ENCODE peak calls at places on chromosomes 5 and 9, in ten cellular contexts. One of them, this sample, is unnamed.

GRCh38 chr9:2459756-2460155 is 161.8 kb upstream of the VLDLR start:
- DNase-seq in K562: no peak
- DNase-seq in IMR-90: no peak
- DNase-seq in stomach: no peak
- DNase-seq in small intestine: no peak
- DNase-seq in colonic mucosa: no peak
- DNase-seq in SJSA1: no peak
- DNase-seq in ovary: no peak
- DNase-seq in PC-9: no peak
- DNase-seq in body of pancreas: no peak
- DNase-seq in this sample: no peak

GRCh38 chr5:17103471-17103870 is 114.0 kb upstream of the BASP1 start:
- DNase-seq in SJSA1: no peak
- DNase-seq in PC-9: no peak
- DNase-seq in body of pancreas: no peak
- DNase-seq in colonic mucosa: no peak
- DNase-seq in ovary: no peak
- DNase-seq in stomach: no peak
- DNase-seq in small intestine: no peak
- DNase-seq in IMR-90: no peak
- DNase-seq in K562: no peak
- DNase-seq in this sample: no peak

GRCh38 chr9:134670042-134670525 is 28.5 kb downstream of the COL5A1 start:
- DNase-seq in body of pancreas: no peak
- DNase-seq in K562: no peak
- DNase-seq in stomach: no peak
- DNase-seq in colonic mucosa: no peak
- DNase-seq in small intestine: no peak
- DNase-seq in ovary: no peak
- DNase-seq in PC-9: peak; percentile 67
- DNase-seq in SJSA1: no peak
- DNase-seq in IMR-90: peak; percentile 94
- DNase-seq in this sample: no peak

GRCh38 chr5:173053041-173053440 is 3.1 kb upstream of the CREBRF start:
- DNase-seq in K562: no peak
- DNase-seq in SJSA1: no peak
- DNase-seq in PC-9: no peak
- DNase-seq in ovary: no peak
- DNase-seq in small intestine: no peak
- DNase-seq in stomach: no peak
- DNase-seq in IMR-90: no peak
- DNase-seq in colonic mucosa: no peak
- DNase-seq in body of pancreas: no peak
- DNase-seq in this sample: no peak

GRCh38 chr5:164345173-164345572 is 839.8 kb downstream of the MAT2B start:
- DNase-seq in stomach: no peak
- DNase-seq in body of pancreas: no peak
- DNase-seq in K562: no peak
- DNase-seq in PC-9: no peak
- DNase-seq in SJSA1: no peak
- DNase-seq in colonic mucosa: no peak
- DNase-seq in IMR-90: peak; percentile 50
- DNase-seq in ovary: no peak
- DNase-seq in small intestine: no peak
- DNase-seq in this sample: no peak

GRCh38 chr9:125492719-125493118 is 214.3 kb downstream of the MAPKAP1 start:
- DNase-seq in body of pancreas: no peak
- DNase-seq in SJSA1: no peak
- DNase-seq in colonic mucosa: no peak
- DNase-seq in K562: no peak
- DNase-seq in ovary: no peak
- DNase-seq in IMR-90: no peak
- DNase-seq in small intestine: no peak
- DNase-seq in stomach: no peak
- DNase-seq in PC-9: no peak
- DNase-seq in this sample: no peak

GRCh38 chr9:23117621-23118020 is 671.0 kb downstream of the DMRTA1 start:
- DNase-seq in colonic mucosa: no peak
- DNase-seq in K562: no peak
- DNase-seq in small intestine: no peak
- DNase-seq in SJSA1: no peak
- DNase-seq in stomach: no peak
- DNase-seq in body of pancreas: no peak
- DNase-seq in IMR-90: peak; percentile 80
- DNase-seq in PC-9: no peak
- DNase-seq in ovary: no peak
- DNase-seq in this sample: no peak

GRCh38 chr9:101026824-101027223 is 1.7 kb upstream of the PLPPR1 start:
- DNase-seq in IMR-90: no peak
- DNase-seq in SJSA1: no peak
- DNase-seq in PC-9: no peak
- DNase-seq in body of pancreas: no peak
- DNase-seq in small intestine: peak; percentile 37
- DNase-seq in K562: no peak
- DNase-seq in ovary: no peak
- DNase-seq in stomach: no peak
- DNase-seq in colonic mucosa: peak; percentile 39
- DNase-seq in this sample: no peak

GRCh38 chr5:158851488-158851887 is 248.2 kb downstream of the EBF1 start:
- DNase-seq in small intestine: no peak
- DNase-seq in PC-9: no peak
- DNase-seq in SJSA1: no peak
- DNase-seq in colonic mucosa: no peak
- DNase-seq in stomach: no peak
- DNase-seq in ovary: no peak
- DNase-seq in body of pancreas: no peak
- DNase-seq in K562: no peak
- DNase-seq in IMR-90: no peak
- DNase-seq in this sample: no peak

GRCh38 chr5:168691891-168692290 is 112.7 kb upstream of the PANK3 start:
- DNase-seq in PC-9: no peak
- DNase-seq in stomach: no peak
- DNase-seq in SJSA1: no peak
- DNase-seq in body of pancreas: no peak
- DNase-seq in IMR-90: no peak
- DNase-seq in small intestine: no peak
- DNase-seq in ovary: no peak
- DNase-seq in colonic mucosa: no peak
- DNase-seq in K562: peak; percentile 24
- DNase-seq in this sample: no peak

GRCh38 chr9:129184743-129185142 is 6.7 kb upstream of the IER5L start:
- DNase-seq in ovary: no peak
- DNase-seq in SJSA1: no peak
- DNase-seq in IMR-90: no peak
- DNase-seq in body of pancreas: no peak
- DNase-seq in colonic mucosa: peak; percentile 40
- DNase-seq in K562: no peak
- DNase-seq in PC-9: no peak
- DNase-seq in small intestine: no peak
- DNase-seq in stomach: no peak
- DNase-seq in this sample: no peak

GRCh38 chr5:1009359-1010180 is 968 bp downstream of the NKD2 start:
- DNase-seq in PC-9: no peak
- DNase-seq in SJSA1: peak; percentile 45
- DNase-seq in small intestine: no peak
- DNase-seq in stomach: no peak
- DNase-seq in K562: no peak
- DNase-seq in body of pancreas: peak; percentile 10
- DNase-seq in IMR-90: no peak
- DNase-seq in colonic mucosa: no peak
- DNase-seq in ovary: peak; percentile 7
- DNase-seq in this sample: peak; percentile 70

GRCh38 chr9:32291370-32291769 is 93.1 kb upstream of the ACO1 start:
- DNase-seq in small intestine: no peak
- DNase-seq in PC-9: peak; percentile 7
- DNase-seq in colonic mucosa: no peak
- DNase-seq in IMR-90: no peak
- DNase-seq in stomach: no peak
- DNase-seq in body of pancreas: no peak
- DNase-seq in ovary: no peak
- DNase-seq in SJSA1: no peak
- DNase-seq in K562: no peak
- DNase-seq in this sample: no peak

GRCh38 chr9:131461166-131461565 is 41.6 kb upstream of the POMT1 start:
- DNase-seq in IMR-90: no peak
- DNase-seq in SJSA1: no peak
- DNase-seq in body of pancreas: no peak
- DNase-seq in PC-9: no peak
- DNase-seq in stomach: no peak
- DNase-seq in colonic mucosa: no peak
- DNase-seq in small intestine: no peak
- DNase-seq in ovary: no peak
- DNase-seq in K562: no peak
- DNase-seq in this sample: peak; percentile 38
- H3K4me3 ChIP-seq in IMR-90: no peak overlapping the region
- H3K4me3 ChIP-seq in SJSA1: no peak overlapping the region
- H3K4me3 ChIP-seq in body of pancreas: no peak overlapping the region
- H3K4me3 ChIP-seq in PC-9: no peak overlapping the region
- H3K4me3 ChIP-seq in stomach: no peak overlapping the region
- H3K4me3 ChIP-seq in colonic mucosa: no peak overlapping the region
- H3K4me3 ChIP-seq in small intestine: no peak overlapping the region
- H3K4me3 ChIP-seq in ovary: no peak overlapping the region
- H3K4me3 ChIP-seq in K562: no peak overlapping the region
- H3K4me3 ChIP-seq in this sample: no peak overlapping the region

DNA sequence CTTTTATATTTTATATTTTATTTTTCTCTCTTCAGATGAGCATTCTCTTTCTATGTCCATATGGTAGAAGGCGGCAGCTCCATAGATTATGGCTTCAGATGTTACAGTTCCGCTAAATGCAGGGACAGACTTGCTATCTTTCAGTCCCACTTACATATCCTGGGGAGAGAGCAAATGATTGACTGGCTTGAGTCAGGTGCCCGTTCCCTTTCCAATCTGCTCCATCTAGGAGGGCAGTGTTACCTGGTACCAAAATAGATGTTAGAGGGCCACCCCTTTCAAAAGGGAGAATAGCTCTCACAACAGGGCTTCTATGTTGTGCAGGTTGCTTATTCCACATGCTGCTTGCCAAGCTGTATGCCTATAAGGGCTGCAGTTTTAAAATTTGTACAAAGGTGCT is 45.3 kb downstream of the ERBIN start:
- DNase-seq in small intestine: no peak
- DNase-seq in body of pancreas: no peak
- DNase-seq in colonic mucosa: no peak
- DNase-seq in PC-9: no peak
- DNase-seq in SJSA1: no peak
- DNase-seq in stomach: no peak
- DNase-seq in K562: no peak
- DNase-seq in ovary: no peak
- DNase-seq in IMR-90: no peak
- DNase-seq in this sample: no peak
- H3K4me1 ChIP-seq in small intestine: peaks cover 2% of the 10 kb centered on the region
- H3K4me1 ChIP-seq in body of pancreas: peaks cover 20% of the 10 kb centered on the region
- H3K4me1 ChIP-seq in colonic mucosa: peaks cover 7% of the 10 kb centered on the region
- H3K4me1 ChIP-seq in PC-9: peaks cover 11% of the 10 kb centered on the region
- H3K4me1 ChIP-seq in SJSA1: peaks cover 24% of the 10 kb centered on the region
- H3K4me1 ChIP-seq in stomach: peaks cover 7% of the 10 kb centered on the region
- H3K4me1 ChIP-seq in K562: peaks cover 45% of the 10 kb centered on the region
- H3K4me1 ChIP-seq in ovary: peaks cover 4% of the 10 kb centered on the region
- H3K4me1 ChIP-seq in IMR-90: peaks cover 4% of the 10 kb centered on the region
- H3K4me1 ChIP-seq in this sample: peaks cover 25% of the 10 kb centered on the region

GRCh38 chr5:43155394-43156096 is 34.8 kb downstream of the ZNF131 start:
- DNase-seq in colonic mucosa: no peak
- DNase-seq in body of pancreas: no peak
- DNase-seq in ovary: no peak
- DNase-seq in IMR-90: no peak
- DNase-seq in K562: no peak
- DNase-seq in PC-9: no peak
- DNase-seq in small intestine: no peak
- DNase-seq in stomach: no peak
- DNase-seq in SJSA1: no peak
- DNase-seq in this sample: no peak

GRCh38 chr5:43156388-43156787 is 35.6 kb upstream of the NIM1K start:
- DNase-seq in small intestine: no peak
- DNase-seq in K562: no peak
- DNase-seq in body of pancreas: no peak
- DNase-seq in stomach: no peak
- DNase-seq in PC-9: no peak
- DNase-seq in ovary: no peak
- DNase-seq in IMR-90: peak; percentile 61
- DNase-seq in colonic mucosa: no peak
- DNase-seq in SJSA1: no peak
- DNase-seq in this sample: no peak

GRCh38 chr5:43152946-43153345 is 32.2 kb downstream of the ZNF131 start:
- DNase-seq in stomach: no peak
- DNase-seq in colonic mucosa: no peak
- DNase-seq in ovary: no peak
- DNase-seq in SJSA1: no peak
- DNase-seq in body of pancreas: no peak
- DNase-seq in K562: no peak
- DNase-seq in IMR-90: peak; percentile 76
- DNase-seq in PC-9: no peak
- DNase-seq in small intestine: no peak
- DNase-seq in this sample: no peak

GRCh38 chr5:43154424-43154823 is 33.7 kb downstream of the ZNF131 start:
- DNase-seq in body of pancreas: no peak
- DNase-seq in ovary: no peak
- DNase-seq in small intestine: no peak
- DNase-seq in stomach: no peak
- DNase-seq in colonic mucosa: no peak
- DNase-seq in PC-9: no peak
- DNase-seq in K562: no peak
- DNase-seq in IMR-90: no peak
- DNase-seq in SJSA1: no peak
- DNase-seq in this sample: no peak

GRCh38 chr5:43157068-43157467 is 35.0 kb upstream of the NIM1K start:
- DNase-seq in IMR-90: no peak
- DNase-seq in K562: no peak
- DNase-seq in colonic mucosa: no peak
- DNase-seq in SJSA1: no peak
- DNase-seq in body of pancreas: no peak
- DNase-seq in ovary: no peak
- DNase-seq in small intestine: no peak
- DNase-seq in PC-9: no peak
- DNase-seq in stomach: no peak
- DNase-seq in this sample: no peak
- H3K36me3 ChIP-seq in IMR-90: peaks cover 12% of the 10 kb centered on the region
- H3K36me3 ChIP-seq in K562: peaks cover 80% of the 10 kb centered on the region
- H3K36me3 ChIP-seq in colonic mucosa: no peaks in the 10 kb centered on the region
- H3K36me3 ChIP-seq in SJSA1: peaks cover 33% of the 10 kb centered on the region
- H3K36me3 ChIP-seq in body of pancreas: peaks cover 7% of the 10 kb centered on the region
- H3K36me3 ChIP-seq in ovary: no peaks in the 10 kb centered on the region
- H3K36me3 ChIP-seq in small intestine: no peaks in the 10 kb centered on the region
- H3K36me3 ChIP-seq in PC-9: peaks cover 11% of the 10 kb centered on the region
- H3K36me3 ChIP-seq in stomach: peaks cover 20% of the 10 kb centered on the region
- H3K36me3 ChIP-seq in this sample: peaks cover 24% of the 10 kb centered on the region

DNA sequence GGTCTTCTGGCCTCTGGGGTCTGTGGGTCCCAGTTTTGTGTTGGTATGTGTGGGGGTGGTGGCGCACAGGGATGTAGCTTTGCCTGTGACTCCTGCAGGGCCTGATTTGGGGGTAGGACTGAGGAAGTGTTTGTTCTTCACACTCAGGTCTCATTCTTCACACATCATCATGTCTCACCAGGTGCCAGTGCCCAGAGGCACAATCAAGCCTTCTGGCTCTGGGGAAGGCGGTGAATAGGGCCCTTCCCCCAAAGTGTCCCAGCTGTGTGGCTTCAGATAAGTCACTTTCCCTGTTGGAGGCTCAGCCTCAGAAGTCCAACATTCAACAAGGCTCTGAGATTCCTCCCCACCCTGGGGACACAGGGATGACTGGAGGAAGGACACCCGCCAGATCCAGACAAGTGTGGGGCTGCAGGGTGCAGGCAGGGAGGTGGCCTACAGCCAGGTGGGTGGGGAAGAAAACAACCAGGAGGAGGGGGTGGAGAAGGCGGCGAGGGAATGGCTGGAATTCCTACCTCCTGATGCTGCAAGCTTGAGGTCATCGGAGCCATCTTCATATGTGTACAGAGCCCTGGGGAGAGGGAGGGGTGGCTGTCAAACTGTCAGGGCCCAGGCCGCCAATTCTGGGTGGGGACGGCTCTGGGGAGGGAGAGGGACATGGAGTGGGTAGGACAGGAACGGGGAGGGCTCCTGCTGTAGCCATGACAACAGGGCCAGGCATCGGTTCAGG is 4.9 kb downstream of the DBN1 start:
- DNase-seq in small intestine: no peak
- DNase-seq in K562: no peak
- DNase-seq in colonic mucosa: no peak
- DNase-seq in ovary: no peak
- DNase-seq in body of pancreas: no peak
- DNase-seq in IMR-90: peak; percentile 70
- DNase-seq in PC-9: peak; percentile 73
- DNase-seq in SJSA1: no peak
- DNase-seq in stomach: no peak
- DNase-seq in this sample: no peak
- H3K4me3 ChIP-seq in small intestine: no peak overlapping the region
- H3K4me3 ChIP-seq in K562: no peak overlapping the region
- H3K4me3 ChIP-seq in colonic mucosa: no peak overlapping the region
- H3K4me3 ChIP-seq in ovary: no peak overlapping the region
- H3K4me3 ChIP-seq in body of pancreas: no peak overlapping the region
- H3K4me3 ChIP-seq in IMR-90: no peak overlapping the region
- H3K4me3 ChIP-seq in PC-9: no peak overlapping the region
- H3K4me3 ChIP-seq in SJSA1: no peak overlapping the region
- H3K4me3 ChIP-seq in stomach: no peak overlapping the region
- H3K4me3 ChIP-seq in this sample: no peak overlapping the region

This sample was measured in suprapubic skin.